ENCODE peak calls at places on chromosome 22, in five cellular contexts. N, C, D, W and Y are unnamed samples. For H3K27me3, the result is how much of the 10 kb centered on the place peaks cover.

GRCh38 chr22:50083462-50084081 is 1.7 kb downstream of the MLC1 start:
- DNase-seq in N (no peak), C (no peak), D (no peak), W (no peak), Y (no peak)

GRCh38 chr22:36940676-36941075 is 27.2 kb downstream of the CSF2RB start:
- DNase-seq in N (no peak), C (no peak), D (no peak), W (no peak), Y (peak)

GRCh38 chr22:49129736-49130135 is 697.9 kb downstream of the BRD1 start:
- DNase-seq in N (no peak), C (no peak), D (no peak), W (no peak), Y (no peak)

GRCh38 chr22:47883757-47884156 is 1121.3 kb downstream of the TBC1D22A start:
- DNase-seq in N (no peak), C (no peak), D (no peak), W (no peak), Y (no peak)

GRCh38 chr22:48713266-48714205 is 1114.1 kb downstream of the BRD1 start:
- DNase-seq in N (no peak), C (no peak), D (no peak), W (no peak), Y (no peak)

GRCh38 chr22:47630741-47631534 is 868.5 kb downstream of the TBC1D22A start:
- DNase-seq in N (no peak), C (no peak), D (no peak), W (no peak), Y (no peak)

GRCh38 chr22:31081963-31082605 is 966 bp downstream of the SMTN start:
- DNase-seq in N (no peak), C (peak), D (peak), W (no peak), Y (no peak)

GRCh38 chr22:20864186-20864908 is 5.5 kb downstream of the SNAP29 start:
- DNase-seq in N (no peak), C (no peak), D (no peak), W (no peak), Y (no peak)

GRCh38 chr22:50704510-50705218 is 32.0 kb downstream of the SHANK3 start:
- DNase-seq in N (peak), C (no peak), D (no peak), W (no peak), Y (no peak)

DNA sequence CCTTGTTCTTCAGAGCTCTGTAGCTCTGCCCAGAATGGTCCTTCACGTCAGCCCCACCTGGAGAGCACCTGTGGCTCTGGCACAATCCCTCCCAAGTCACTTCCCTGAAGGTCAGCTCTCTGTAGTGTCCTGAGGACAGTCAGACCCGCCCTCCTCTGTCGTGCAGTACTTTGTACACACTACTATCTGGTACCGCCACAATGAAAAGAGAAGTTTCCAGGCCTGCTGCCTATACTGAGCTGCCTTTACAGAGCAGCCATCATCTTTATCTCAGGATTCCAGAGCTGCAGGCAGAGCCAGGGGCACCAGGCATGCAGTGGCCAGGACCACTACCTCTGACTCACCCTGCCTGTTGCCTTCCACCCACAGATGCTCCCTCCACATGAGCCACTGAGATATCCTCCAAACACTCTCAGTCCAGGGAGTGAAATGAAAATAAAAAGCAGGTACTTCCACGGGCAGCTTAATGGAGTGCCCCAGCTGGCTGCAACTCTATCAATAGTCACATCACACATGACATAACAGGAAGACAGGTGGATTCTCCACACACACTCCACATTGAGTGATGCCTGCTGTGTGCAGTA is 7.3 kb downstream of the PACSIN2 start:
- DNase-seq in N (peak), C (peak), D (no peak), W (no peak), Y (no peak)
- H3K4me3 ChIP-seq in N (no peak), C (no peak), D (no peak), W (no peak), Y (no peak)

DNA sequence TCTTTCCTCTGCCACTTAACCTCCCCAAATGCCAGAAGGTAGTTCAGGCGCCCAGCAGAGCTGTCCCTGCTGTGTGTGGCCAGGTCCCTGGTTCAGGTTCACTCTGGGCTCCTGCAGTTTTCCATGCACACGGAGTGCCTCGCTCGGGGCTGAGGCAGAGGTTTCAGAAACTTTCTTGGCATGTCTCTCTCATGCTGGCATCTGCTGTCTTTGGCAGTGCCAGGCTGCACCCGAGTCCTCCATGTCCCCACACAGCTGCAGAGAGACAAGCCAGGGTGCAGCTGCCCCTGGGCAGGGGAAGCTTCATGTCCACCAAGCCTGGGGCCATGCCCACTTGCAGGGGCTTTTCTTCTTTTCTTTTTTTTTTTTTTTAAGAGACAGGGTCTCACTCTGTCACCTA is 7.0 kb upstream of the NEFH start:
- DNase-seq in N (no peak), C (no peak), D (no peak), W (no peak), Y (no peak)
- H3K27me3 ChIP-seq in N (under half), C (under half), D (under half), W (under half), Y (under half)

GRCh38 chr22:22110548-22111266 is 128.1 kb upstream of the TOP3B start:
- DNase-seq in N (peak), C (peak), D (peak), W (no peak), Y (no peak)
- TF ChIP-seq CTCF in N (no peak), C (peak), D (peak), W (no peak), Y (peak)

DNA sequence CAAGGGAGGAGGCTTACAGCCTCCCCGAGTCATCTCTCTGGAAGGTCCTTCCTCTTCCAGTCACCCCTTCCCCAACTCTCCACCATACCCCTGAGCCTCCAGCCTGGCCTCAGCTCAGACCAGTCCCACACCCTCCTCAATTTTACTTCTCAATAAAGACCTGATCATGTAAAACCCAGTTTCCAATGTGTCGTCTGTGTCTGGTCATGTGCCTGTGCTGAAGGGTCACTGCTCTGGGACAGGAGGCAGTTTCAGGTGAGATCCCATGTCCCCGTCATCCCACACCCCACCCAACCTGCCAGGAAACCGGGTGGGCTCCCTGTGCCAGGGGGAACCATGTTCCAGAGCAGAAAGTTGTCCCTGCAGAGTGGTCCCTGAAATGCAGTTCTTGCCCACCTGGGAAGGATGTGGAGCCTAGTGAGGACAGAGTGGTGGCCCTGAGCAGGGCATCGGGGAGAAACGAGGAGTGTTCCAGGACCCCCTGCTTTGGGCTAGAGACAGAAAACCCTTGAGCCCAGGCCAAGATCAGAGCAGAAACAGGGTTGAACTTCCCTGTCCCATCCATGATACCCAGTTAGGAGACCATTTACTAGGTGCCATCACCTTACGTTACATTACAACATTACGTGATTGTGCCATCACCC is 19.4 kb downstream of the IGLL5 start:
- DNase-seq in N (peak), C (no peak), D (no peak), W (no peak), Y (no peak)
- H3K4me3 ChIP-seq in N (no peak), C (no peak), D (no peak), W (no peak), Y (no peak)

DNA sequence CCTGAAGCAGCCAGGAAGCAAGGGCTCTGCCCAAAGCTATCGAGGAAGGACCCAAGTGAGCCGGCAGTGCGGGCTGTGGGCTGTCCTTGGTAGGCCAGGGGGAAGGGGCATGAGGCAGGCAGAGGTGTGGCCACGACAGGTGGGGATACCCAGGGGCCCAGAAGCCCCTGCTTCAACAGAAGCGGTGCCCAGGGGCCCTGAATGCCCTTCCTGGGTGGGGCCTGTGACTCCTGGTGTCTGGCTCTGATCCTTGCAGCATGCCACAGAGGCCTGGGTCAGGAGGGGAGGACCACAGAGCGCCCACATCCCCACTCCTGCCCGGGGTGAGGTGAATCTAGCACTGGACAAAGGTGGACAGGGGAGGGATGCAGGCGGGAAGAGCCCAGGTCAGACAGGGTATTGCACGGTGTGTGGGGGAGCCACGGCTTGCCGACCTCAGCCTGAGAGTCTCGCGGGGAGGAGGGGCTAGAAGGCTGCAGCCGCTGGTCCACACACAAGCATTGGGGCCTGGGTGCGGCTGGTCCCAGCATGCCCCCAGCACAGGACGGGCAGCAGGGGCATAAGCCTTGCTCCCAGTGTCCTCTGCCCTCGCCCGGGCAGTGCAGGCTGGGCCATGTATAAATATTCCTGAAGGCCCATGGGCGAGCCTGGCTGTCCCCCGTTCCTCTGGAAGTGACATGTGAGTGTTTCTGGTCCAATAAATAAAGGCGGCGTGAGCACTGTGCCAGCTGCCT is 19.0 kb downstream of the MAFF start:
- DNase-seq in N (no peak), C (no peak), D (no peak), W (no peak), Y (no peak)
- H3K27me3 ChIP-seq in N (under half), C (under half), D (under half), W (under half), Y (under half)

DNA sequence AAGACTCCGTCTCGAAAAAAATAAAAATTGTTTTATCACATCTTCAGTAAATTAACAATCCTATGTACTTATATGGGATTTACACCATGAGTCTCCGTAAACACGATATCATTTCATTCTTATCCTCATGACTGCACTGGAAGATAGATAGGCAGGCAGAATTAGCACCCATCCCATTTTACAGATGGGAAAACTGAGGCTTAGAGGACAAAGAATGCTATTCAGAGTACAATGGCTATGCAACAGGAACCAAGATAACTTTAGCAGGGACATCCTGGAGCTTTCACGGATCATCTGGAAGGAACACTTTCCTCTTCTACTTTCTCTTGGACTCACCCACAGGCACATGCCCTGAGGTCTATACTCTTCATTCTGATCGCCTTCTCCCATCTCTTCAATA is 14.6 kb upstream of the SGSM1 start:
- DNase-seq in N (no peak), C (no peak), D (no peak), W (no peak), Y (no peak)
- TF ChIP-seq CTCF in N (no peak), C (no peak), D (no peak), W (no peak), Y (no peak)

GRCh38 chr22:41555325-41555724 is 5.5 kb upstream of the CSDC2 start:
- DNase-seq in N (no peak), C (no peak), D (no peak), W (peak), Y (no peak)
- H3K4me3 ChIP-seq in N (no peak), C (no peak), D (no peak), W (no peak), Y (no peak)